ENCODE peak calls at places on chromosome 17, in nine cellular contexts. P is RWPE1, R is left ventricle myocardium inferior, S is hepatocyte, I is mucosa of descending colon, L is prostate gland, H is ovary, V is BE2C, K is left lung. F is an unnamed sample.

GRCh38 chr17:69594641-69595040 is 180.1 kb downstream of the MAP2K6 start:
- DNase-seq in P (no peak), R (no peak), S (no peak), I (no peak), L (no peak), H (no peak), V (no peak), K (no peak), F (no peak)

GRCh38 chr17:14048169-14048568 is 21.1 kb upstream of the COX10 start:
- DNase-seq in P (no peak), R (no peak), S (no peak), I (no peak), L (no peak), H (no peak), V (no peak), K (no peak), F (no peak)

GRCh38 chr17:49494399-49494798 is 694 bp upstream of the NGFR start:
- DNase-seq in P (no peak), R (no peak), S (no peak), I (no peak), L (no peak), H (no peak), V (no peak), K (no peak), F (no peak)

GRCh38 chr17:7129311-7129710 is 14.7 kb upstream of the ASGR2 start:
- DNase-seq in P (no peak), R (no peak), S (no peak), I (no peak), L (no peak), H (no peak), V (no peak), K (no peak), F (no peak)

GRCh38 chr17:61422116-61422799 is 22.6 kb downstream of the TBX2 start:
- DNase-seq in P (no peak), R (no peak), S (no peak), I (no peak), L (no peak), H (no peak), V (no peak), K (no peak), F (no peak)

GRCh38 chr17:66468241-66469087 is 166.1 kb downstream of the PRKCA start:
- DNase-seq in P (peak), R (no peak), S (peak), I (no peak), L (no peak), H (no peak), V (no peak), K (peak), F (no peak)

GRCh38 chr17:57945999-57946797 is 9.0 kb downstream of the CUEDC1 start:
- DNase-seq in P (peak), R (no peak), S (no peak), I (no peak), L (peak), H (no peak), V (no peak), K (no peak), F (no peak)

GRCh38 chr17:2855063-2855600 is 58.9 kb downstream of the RAP1GAP2 start:
- DNase-seq in P (peak), R (no peak), S (no peak), I (no peak), L (no peak), H (no peak), V (no peak), K (no peak), F (no peak)

GRCh38 chr17:7403902-7404736 is at the start of gene TMEM256:
- DNase-seq in P (peak), R (peak), S (peak), I (peak), L (peak), H (peak), V (peak), K (peak), F (peak)

GRCh38 chr17:35141681-35142466 is at the start of gene NLE1:
- DNase-seq in P (peak), R (peak), S (peak), I (peak), L (peak), H (peak), V (peak), K (peak), F (peak)

GRCh38 chr17:35089846-35090193 is 26.3 kb upstream of the RFFL start:
- DNase-seq in P (peak), R (no peak), S (peak), I (no peak), L (no peak), H (no peak), V (peak), K (no peak), F (no peak)

GRCh38 chr17:14903810-14904209 is 361.3 kb downstream of the PMP22 start:
- DNase-seq in P (no peak), R (no peak), S (no peak), I (no peak), L (no peak), H (no peak), V (no peak), K (no peak), F (no peak)

GRCh38 chr17:507441-507840 is 154.8 kb upstream of the RPH3AL start:
- DNase-seq in P (no peak), R (no peak), S (no peak), I (no peak), L (no peak), H (no peak), V (no peak), K (no peak), F (no peak)

GRCh38 chr17:58504826-58505351 is 9.5 kb downstream of the MTMR4 start:
- DNase-seq in P (no peak), R (no peak), S (no peak), I (no peak), L (no peak), H (no peak), V (no peak), K (no peak), F (no peak)

GRCh38 chr17:61007980-61008379 is 330.3 kb downstream of the BCAS3 start:
- DNase-seq in P (no peak), R (no peak), S (peak), I (peak), L (no peak), H (no peak), V (no peak), K (no peak), F (no peak)

GRCh38 chr17:31877911-31878702 is 19.1 kb upstream of the COPRS start:
- DNase-seq in P (no peak), R (no peak), S (no peak), I (no peak), L (peak), H (no peak), V (no peak), K (no peak), F (no peak)

GRCh38 chr17:40953876-40954275 is 12.9 kb downstream of the KRT39 start:
- DNase-seq in P (peak), R (no peak), S (no peak), I (no peak), L (peak), H (no peak), V (no peak), K (no peak), F (peak)

GRCh38 chr17:32116937-32117336 is 25.4 kb upstream of the RHOT1 start:
- DNase-seq in P (no peak), R (no peak), S (no peak), I (no peak), L (no peak), H (no peak), V (no peak), K (no peak), F (no peak)

GRCh38 chr17:34361478-34362061 is 1.5 kb downstream of the CCL1 start:
- DNase-seq in P (peak), R (peak), S (peak), I (peak), L (peak), H (peak), V (peak), K (peak), F (peak)

GRCh38 chr17:32523017-32523680 is 36.4 kb downstream of the CDK5R1 start:
- DNase-seq in P (no peak), R (no peak), S (no peak), I (no peak), L (no peak), H (no peak), V (no peak), K (no peak), F (no peak)

GRCh38 chr17:4520881-4521600 is 22.4 kb downstream of the SPNS2 start:
- DNase-seq in P (peak), R (no peak), S (no peak), I (no peak), L (peak), H (no peak), V (no peak), K (peak), F (no peak)

GRCh38 chr17:49779730-49780220 is 8.7 kb upstream of the KAT7 start:
- DNase-seq in P (peak), R (no peak), S (peak), I (no peak), L (no peak), H (peak), V (peak), K (no peak), F (peak)

GRCh38 chr17:30074254-30074653 is 42.4 kb upstream of the NSRP1 start:
- DNase-seq in P (no peak), R (no peak), S (no peak), I (no peak), L (no peak), H (no peak), V (no peak), K (no peak), F (no peak)

GRCh38 chr17:58331815-58332719 is 3.5 kb upstream of the TSPOAP1 start:
- DNase-seq in P (no peak), R (peak), S (no peak), I (peak), L (no peak), H (no peak), V (no peak), K (peak), F (no peak)

GRCh38 chr17:64001091-64001579 is 3.0 kb downstream of the PRR29 start:
- DNase-seq in P (no peak), R (no peak), S (no peak), I (no peak), L (no peak), H (no peak), V (no peak), K (no peak), F (no peak)

GRCh38 chr17:75842963-75843576 is 1.1 kb downstream of the UNC13D start:
- DNase-seq in P (no peak), R (no peak), S (no peak), I (no peak), L (no peak), H (no peak), V (no peak), K (no peak), F (no peak)

GRCh38 chr17:61378658-61379456 is 20.8 kb upstream of the TBX2 start:
- DNase-seq in P (no peak), R (no peak), S (no peak), I (no peak), L (no peak), H (no peak), V (no peak), K (no peak), F (no peak)

GRCh38 chr17:49952209-49952911 is 16.6 kb upstream of the DLX4 start:
- DNase-seq in P (peak), R (peak), S (peak), I (peak), L (peak), H (peak), V (peak), K (peak), F (peak)

GRCh38 chr17:37292429-37293139 is 83.2 kb upstream of the C17orf78 start:
- DNase-seq in P (no peak), R (no peak), S (no peak), I (no peak), L (no peak), H (no peak), V (no peak), K (no peak), F (no peak)

GRCh38 chr17:42565523-42566214 is 1.2 kb upstream of the MLX start:
- DNase-seq in P (no peak), R (no peak), S (no peak), I (peak), L (no peak), H (no peak), V (no peak), K (no peak), F (no peak)

GRCh38 chr17:4900231-4901107 is 1.1 kb downstream of the C17orf107 start:
- DNase-seq in P (no peak), R (no peak), S (no peak), I (peak), L (no peak), H (peak), V (no peak), K (peak), F (no peak)

GRCh38 chr17:75575728-75576127 is 11.9 kb upstream of the MYO15B start:
- DNase-seq in P (no peak), R (no peak), S (peak), I (no peak), L (no peak), H (no peak), V (no peak), K (no peak), F (no peak)

GRCh38 chr17:48717367-48718161 is 4.8 kb downstream of the PRAC1 start:
- DNase-seq in P (no peak), R (no peak), S (no peak), I (no peak), L (no peak), H (no peak), V (no peak), K (no peak), F (no peak)

GRCh38 chr17:43118679-43119615 is 6.2 kb downstream of the BRCA1 start:
- DNase-seq in P (no peak), R (no peak), S (no peak), I (no peak), L (no peak), H (no peak), V (no peak), K (no peak), F (no peak)

GRCh38 chr17:82107341-82107860 is 9.4 kb upstream of the FASN start:
- DNase-seq in P (no peak), R (peak), S (peak), I (no peak), L (no peak), H (peak), V (peak), K (no peak), F (no peak)
- TF ChIP-seq CTCF in P (no peak), R (peak), S (no peak), I (no peak), L (no peak), H (no peak), V (peak), K (no peak), F (peak)

GRCh38 chr17:68034452-68034776 is 1.1 kb upstream of the KPNA2 start:
- DNase-seq in P (no peak), R (no peak), S (no peak), I (no peak), L (no peak), H (no peak), V (no peak), K (no peak), F (no peak)
- TF ChIP-seq CTCF in P (no peak), R (no peak), S (no peak), I (no peak), L (no peak), H (no peak), V (no peak), K (no peak), F (no peak)

GRCh38 chr17:81192386-81193050 is 26.5 kb upstream of the AATK start:
- DNase-seq in P (no peak), R (no peak), S (no peak), I (no peak), L (no peak), H (no peak), V (peak), K (no peak), F (no peak)
- TF ChIP-seq CTCF in P (no peak), R (no peak), S (no peak), I (no peak), L (no peak), H (no peak), V (no peak), K (no peak), F (no peak)

GRCh38 chr17:72600934-72601333 is 480.1 kb downstream of the SOX9 start:
- DNase-seq in P (no peak), R (no peak), S (no peak), I (no peak), L (no peak), H (no peak), V (no peak), K (no peak), F (no peak)

GRCh38 chr17:72603346-72604242 is 482.8 kb downstream of the SOX9 start:
- DNase-seq in P (no peak), R (no peak), S (no peak), I (no peak), L (no peak), H (no peak), V (no peak), K (no peak), F (no peak)

GRCh38 chr17:72605543-72605942 is 484.7 kb downstream of the SOX9 start:
- DNase-seq in P (no peak), R (no peak), S (no peak), I (no peak), L (no peak), H (no peak), V (no peak), K (no peak), F (no peak)

GRCh38 chr17:72604518-72604917 is 483.7 kb downstream of the SOX9 start:
- DNase-seq in P (no peak), R (no peak), S (no peak), I (no peak), L (no peak), H (no peak), V (no peak), K (no peak), F (no peak)

DNA sequence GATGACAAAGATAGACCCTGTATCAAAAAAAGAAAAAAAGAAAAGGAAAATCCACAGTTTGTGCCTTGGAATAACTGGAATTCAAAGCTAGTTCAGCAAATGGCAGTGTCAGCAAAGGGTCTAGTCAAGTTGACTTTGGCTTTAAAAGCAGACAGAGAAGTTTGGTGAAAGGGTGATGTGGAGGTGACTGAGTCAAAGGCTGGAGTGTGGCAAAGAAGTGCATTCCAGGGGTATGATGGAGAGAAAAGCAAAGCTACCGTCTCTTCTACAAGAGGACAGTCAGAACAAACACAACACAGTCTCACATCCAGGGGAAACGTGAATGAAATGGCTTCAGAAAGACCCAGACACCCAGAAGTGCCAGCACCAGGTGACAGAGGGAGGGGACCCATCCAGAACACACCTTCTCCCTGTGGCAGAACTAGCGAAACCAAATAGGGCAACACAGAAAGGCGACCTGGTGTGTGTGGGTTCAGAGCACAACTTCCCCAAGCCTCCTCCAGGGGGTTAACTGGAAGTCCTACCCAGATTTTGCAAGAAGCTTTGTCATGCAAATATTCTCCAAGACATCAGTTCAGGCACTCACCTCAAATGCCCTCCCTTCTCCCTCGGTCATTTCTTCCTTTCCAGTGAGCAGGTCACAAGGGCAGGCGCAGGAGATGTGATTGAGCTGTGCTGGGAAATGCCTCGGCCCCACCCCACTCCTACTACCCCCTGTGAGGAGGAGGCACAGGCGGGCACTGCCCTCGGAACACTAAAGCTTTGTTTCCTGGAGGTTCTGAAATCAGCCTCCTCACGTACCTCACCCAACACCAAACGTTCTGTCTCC is 481.9 kb downstream of the SOX9 start:
- DNase-seq in P (no peak), R (no peak), S (no peak), I (peak), L (no peak), H (no peak), V (no peak), K (no peak), F (no peak)
- TF ChIP-seq CTCF in P (no peak), R (no peak), S (no peak), I (no peak), L (no peak), H (no peak), V (peak), K (no peak), F (no peak)

F was measured in AG09319.